ENCODE peak calls at places on chromosomes 2 and 18, in nine cellular contexts. G is effector memory CD4-positive, alpha-beta T cell; O is effector memory CD8-positive, alpha-beta T cell; V is erythroblast; F is D341Med; Z is mucosa of descending colon; T is cardiac muscle cell; S is non-pigmented ciliary epithelial cell; I is GM23248. P is an unnamed sample.

GRCh38 chr2:215737496-215737895 is 275.9 kb downstream of the MREG start:
- DNase-seq in I (no peak), Z (no peak), G (no peak), V (no peak), T (no peak), O (no peak), F (no peak), S (no peak), P (no peak)

GRCh38 chr2:148578493-148578884 is 66.1 kb upstream of the EPC2 start:
- DNase-seq in T (no peak), I (no peak), O (no peak), V (no peak), Z (no peak), G (no peak), S (no peak), F (no peak), P (no peak)

GRCh38 chr18:49500136-49500921 is 13.3 kb upstream of the C18orf32 start:
- DNase-seq in O (no peak), T (peak; percentile 48), V (no peak), S (no peak), G (no peak), I (no peak), Z (no peak), F (no peak), P (no peak)

GRCh38 chr2:62785810-62786593 is 80.5 kb downstream of the EHBP1 start:
- DNase-seq in F (no peak), V (peak; percentile 10), Z (no peak), O (no peak), I (peak; percentile 66), S (no peak), G (no peak), T (no peak), P (peak; percentile 34)

GRCh38 chr18:56469582-56469981 is 168.8 kb downstream of the TXNL1 start:
- DNase-seq in Z (no peak), S (no peak), F (no peak), T (no peak), O (no peak), I (no peak), V (no peak), G (no peak), P (no peak)

GRCh38 chr2:118123561-118124232 is 35.4 kb downstream of the INSIG2 start:
- DNase-seq in F (no peak), S (no peak), O (no peak), V (no peak), Z (no peak), T (no peak), I (peak; percentile 96), G (no peak), P (peak; percentile 61)

GRCh38 chr2:26569216-26570082 is 71.7 kb downstream of the CIB4 start:
- DNase-seq in F (no peak), V (no peak), G (no peak), Z (no peak), O (no peak), S (no peak), I (no peak), T (no peak), P (no peak)

GRCh38 chr2:165245081-165245480 is 5.9 kb downstream of the SCN2A start:
- DNase-seq in T (no peak), O (no peak), V (no peak), I (no peak), S (no peak), Z (no peak), G (no peak), F (no peak), P (no peak)

GRCh38 chr2:122203523-122203922 is 448.1 kb downstream of the TSN start:
- DNase-seq in T (no peak), F (no peak), S (peak; percentile 60), O (no peak), I (peak; percentile 88), Z (no peak), V (no peak), G (no peak), P (peak; percentile 28)

GRCh38 chr18:67766930-67767329 is 250.4 kb upstream of the DSEL start:
- DNase-seq in G (no peak), F (no peak), O (no peak), Z (no peak), T (no peak), S (peak; percentile 90), V (no peak), I (peak; percentile 88), P (peak; percentile 93)

GRCh38 chr18:27057459-27058302 is 127.4 kb downstream of the CHST9 start:
- DNase-seq in O (no peak), T (peak; percentile 5), Z (no peak), S (no peak), F (no peak), G (no peak), I (no peak), V (no peak), P (no peak)

GRCh38 chr18:63677490-63678225 is 16.0 kb upstream of the SERPINB3 start:
- DNase-seq in Z (no peak), G (no peak), I (peak; percentile 84), V (no peak), F (no peak), S (no peak), O (no peak), T (no peak), P (peak; percentile 59)

GRCh38 chr2:159738509-159739390 is 26.4 kb downstream of the MARCHF7 start:
- DNase-seq in Z (no peak), O (no peak), T (no peak), S (no peak), G (no peak), F (no peak), V (peak; percentile 10), I (no peak), P (peak; percentile 48)

GRCh38 chr2:46689993-46690392 is 210.6 kb downstream of the TMEM247 start:
- DNase-seq in G (no peak), O (no peak), S (no peak), V (no peak), I (peak; percentile 80), F (no peak), Z (no peak), T (no peak), P (peak; percentile 36)

GRCh38 chr2:61705625-61706024 is 148.2 kb downstream of the FAM161A start:
- DNase-seq in F (no peak), Z (no peak), G (no peak), V (no peak), O (no peak), T (no peak), I (no peak), S (no peak), P (no peak)

GRCh38 chr18:63953811-63954210 is 4.7 kb downstream of the HMSD start:
- DNase-seq in V (no peak), T (peak; percentile 36), S (no peak), Z (no peak), F (no peak), I (no peak), G (no peak), O (no peak), P (no peak)

GRCh38 chr2:235779444-235779896 is 285.6 kb downstream of the AGAP1 start:
- DNase-seq in S (peak; percentile 14), Z (peak; percentile 89), V (peak; percentile 78), F (peak; percentile 83), O (peak; percentile 34), T (peak; percentile 83), G (peak; percentile 19), I (peak; percentile 82), P (peak; percentile 79)

GRCh38 chr2:11615209-11615608 is 54.8 kb downstream of the NTSR2 start:
- DNase-seq in F (no peak), I (no peak), S (no peak), G (no peak), O (no peak), Z (no peak), T (no peak), V (no peak), P (no peak)

GRCh38 chr2:71452565-71452964 is 796 bp upstream of the DYSF start:
- DNase-seq in O (no peak), S (no peak), T (peak; percentile 47), Z (no peak), F (peak; percentile 48), G (no peak), I (peak; percentile 65), V (peak; percentile 70), P (peak; percentile 83)

GRCh38 chr2:10149684-10150083 is 27.1 kb downstream of the RRM2 start:
- DNase-seq in O (no peak), T (no peak), I (no peak), G (no peak), V (no peak), S (no peak), Z (no peak), F (no peak), P (no peak)

GRCh38 chr2:37784071-37784758 is 112.8 kb upstream of the CDC42EP3 start:
- DNase-seq in S (no peak), G (no peak), V (no peak), O (no peak), Z (no peak), F (no peak), I (no peak), T (no peak), P (no peak)

GRCh38 chr2:120625865-120626560 is 109.7 kb upstream of the GLI2 start:
- DNase-seq in T (no peak), V (no peak), S (no peak), G (no peak), F (no peak), O (no peak), I (no peak), Z (peak; percentile 23), P (no peak)

GRCh38 chr2:108304975-108305374 is 16.3 kb downstream of the SULT1C2 start:
- DNase-seq in G (no peak), T (no peak), Z (no peak), I (no peak), F (no peak), V (no peak), O (no peak), S (no peak), P (no peak)

GRCh38 chr2:239300242-239300641 is 100.6 kb downstream of the HDAC4 start:
- DNase-seq in I (no peak), F (no peak), T (no peak), S (no peak), Z (no peak), G (no peak), O (no peak), V (no peak), P (no peak)